ENCODE peak calls at places on chromosomes 3 and 15, in seven cellular contexts. E is cardiac fibroblast, H is EL, Z is GF-D8, S is SJSA1, A is GM20000, K is AG04449. V is an unnamed sample.

GRCh38 chr15:35379972-35380371 is 166.0 kb downstream of the DPH6 start:
- DNase-seq in K (no peak), E (no peak), S (no peak), Z (no peak), H (no peak), A (no peak), V (no peak)

GRCh38 chr3:79874646-79875045 is 106.8 kb upstream of the ROBO1 start:
- DNase-seq in A (no peak), H (no peak), Z (no peak), K (no peak), E (no peak), S (no peak), V (no peak)

GRCh38 chr15:55914446-55914845 is 79.0 kb downstream of the NEDD4 start:
- DNase-seq in S (peak; percentile 43), A (no peak), K (no peak), H (peak; percentile 34), E (peak; percentile 53), Z (no peak), V (no peak)

GRCh38 chr3:171691485-171691884 is 118.8 kb downstream of the PLD1 start:
- DNase-seq in K (no peak), S (no peak), Z (no peak), A (no peak), E (no peak), H (no peak), V (no peak)

GRCh38 chr3:6861989-6862879 is 1.3 kb downstream of the GRM7 start:
- DNase-seq in E (no peak), K (no peak), Z (no peak), S (no peak), A (peak; percentile 22), H (no peak), V (no peak)

GRCh38 chr3:183317886-183318845 is 65.1 kb downstream of the B3GNT5 start:
- DNase-seq in H (peak; percentile 51), S (peak; percentile 86), Z (no peak), E (peak; percentile 70), K (no peak), A (no peak), V (no peak)

GRCh38 chr3:125110016-125110875 is 54.4 kb upstream of the HEG1 start:
- DNase-seq in E (peak; percentile 93), K (peak; percentile 90), S (peak; percentile 86), H (peak; percentile 95), Z (no peak), A (no peak), V (no peak)

GRCh38 chr15:80957556-80957955 is 32.1 kb downstream of the MESD start:
- DNase-seq in Z (no peak), H (no peak), E (no peak), A (no peak), K (no peak), S (no peak), V (no peak)

GRCh38 chr3:52345521-52346110 is 29.5 kb downstream of the DNAH1 start:
- DNase-seq in H (peak; percentile 28), Z (no peak), S (no peak), K (no peak), E (peak; percentile 21), A (no peak), V (no peak)

GRCh38 chr3:65785065-65785645 is 253.6 kb downstream of the MAGI1 start:
- DNase-seq in S (peak; percentile 35), Z (peak; percentile 30), K (peak; percentile 26), H (peak; percentile 67), E (peak; percentile 78), A (peak; percentile 13), V (no peak)

GRCh38 chr15:79629687-79630086 is 197.6 kb downstream of the MINAR1 start:
- DNase-seq in E (peak; percentile 22), A (no peak), H (no peak), K (no peak), Z (no peak), S (no peak), V (no peak)

GRCh38 chr3:122609798-122610559 is 32.5 kb downstream of the PARP15 start:
- DNase-seq in K (peak; percentile 58), A (peak; percentile 80), E (peak; percentile 83), Z (no peak), H (peak; percentile 86), S (peak; percentile 75), V (no peak)

GRCh38 chr3:162769559-162769958 is 1273.0 kb downstream of the OTOL1 start:
- DNase-seq in H (peak; percentile 36), A (no peak), Z (no peak), E (peak; percentile 18), K (no peak), S (no peak), V (no peak)

GRCh38 chr3:179964867-179965266 is 71.9 kb downstream of the PEX5L start:
- DNase-seq in Z (no peak), A (no peak), H (no peak), S (no peak), K (no peak), E (no peak), V (no peak)

GRCh38 chr15:87672309-87672897 is 584.1 kb downstream of the NTRK3 start:
- DNase-seq in A (no peak), H (peak; percentile 61), Z (no peak), E (peak; percentile 56), S (no peak), K (no peak), V (no peak)

GRCh38 chr3:12898980-12899755 is 57.8 kb upstream of the RPL32 start:
- DNase-seq in E (no peak), H (no peak), S (no peak), K (no peak), Z (no peak), A (no peak), V (no peak)

GRCh38 chr3:27630892-27631291 is 91.2 kb downstream of the EOMES start:
- DNase-seq in H (peak; percentile 57), S (no peak), K (no peak), E (peak; percentile 70), A (peak; percentile 27), Z (no peak), V (no peak)

GRCh38 chr3:128398586-128398985 is 68.1 kb downstream of the DNAJB8 start:
- DNase-seq in H (no peak), Z (no peak), A (no peak), S (no peak), E (no peak), K (no peak), V (no peak)

GRCh38 chr15:66646308-66646707 is 55.7 kb upstream of the SMAD6 start:
- DNase-seq in A (no peak), K (no peak), S (no peak), H (peak; percentile 40), E (peak; percentile 74), Z (no peak), V (no peak)

GRCh38 chr15:36811903-36812302 is 232.5 kb downstream of the CDIN1 start:
- DNase-seq in E (no peak), Z (no peak), S (no peak), H (no peak), K (no peak), A (no peak), V (no peak)

GRCh38 chr3:55162031-55162784 is 234.3 kb upstream of the LRTM1 start:
- DNase-seq in A (no peak), S (peak; percentile 38), H (peak; percentile 88), K (no peak), E (peak; percentile 81), Z (no peak), V (no peak)

GRCh38 chr3:5197470-5198312 is 10.2 kb downstream of the EDEM1 start:
- DNase-seq in K (peak; percentile 38), Z (peak; percentile 37), H (peak; percentile 30), A (peak; percentile 64), S (no peak), E (peak; percentile 73), V (peak; percentile 36)

GRCh38 chr15:99324082-99324620 is 72.9 kb downstream of the LRRC28 start:
- DNase-seq in A (peak; percentile 14), E (peak; percentile 93), Z (no peak), K (peak; percentile 67), H (peak; percentile 83), S (peak; percentile 91), V (no peak)

GRCh38 chr3:12046406-12046805 is 42.2 kb downstream of the SYN2 start:
- DNase-seq in Z (no peak), S (no peak), K (no peak), H (no peak), E (peak; percentile 8), A (no peak), V (no peak)

GRCh38 chr3:188051801-188052228 is 102.1 kb upstream of the LPP start:
- DNase-seq in A (no peak), H (no peak), S (no peak), E (peak; percentile 36), K (no peak), Z (no peak), V (no peak)

GRCh38 chr3:174436367-174436766 is 422.8 kb upstream of the NAALADL2 start:
- DNase-seq in K (no peak), S (no peak), E (no peak), A (no peak), H (no peak), Z (peak; percentile 42), V (no peak)

GRCh38 chr15:70474682-70475438 is 288.5 kb downstream of the UACA start:
- DNase-seq in S (peak; percentile 97), E (peak; percentile 91), A (no peak), Z (peak; percentile 44), K (peak; percentile 76), H (peak; percentile 92), V (no peak)

GRCh38 chr15:39361497-39361896 is 219.4 kb upstream of the THBS1 start:
- DNase-seq in Z (no peak), E (peak; percentile 38), A (no peak), K (no peak), S (peak; percentile 28), H (no peak), V (no peak)

GRCh38 chr3:60613769-60614303 is 637.4 kb downstream of the FHIT start:
- DNase-seq in H (no peak), E (no peak), K (no peak), Z (no peak), A (no peak), S (no peak), V (no peak)

GRCh38 chr15:85479071-85479647 is 98.8 kb downstream of the AKAP13 start:
- DNase-seq in A (no peak), Z (no peak), H (peak; percentile 85), K (no peak), S (peak; percentile 86), E (peak; percentile 68), V (no peak)

GRCh38 chr3:108642526-108642925 is 53.0 kb downstream of the DZIP3 start:
- DNase-seq in Z (no peak), A (no peak), K (peak; percentile 1), E (no peak), S (no peak), H (no peak), V (no peak)

GRCh38 chr15:40291088-40291574 is 8.3 kb upstream of the ANKRD63 start:
- DNase-seq in K (no peak), E (peak; percentile 61), A (no peak), Z (no peak), S (no peak), H (peak; percentile 63), V (no peak)

V was measured in T-cell.